ENCODE peak calls at places on chromosomes 6 and 20, in six cellular contexts. One of them, this sample, is unnamed.

GRCh38 chr20:22686097-22686496 is 101.7 kb upstream of the FOXA2 start:
- DNase-seq in right lobe of liver: no peak
- DNase-seq in stomach: peak; percentile 61
- DNase-seq in tibial nerve: peak; percentile 31
- DNase-seq in breast epithelium: no peak
- DNase-seq in transverse colon: peak; percentile 23
- DNase-seq in this sample: peak; percentile 79

GRCh38 chr6:142485256-142485655 is 183.4 kb downstream of the ADGRG6 start:
- DNase-seq in right lobe of liver: no peak
- DNase-seq in breast epithelium: no peak
- DNase-seq in transverse colon: no peak
- DNase-seq in tibial nerve: no peak
- DNase-seq in stomach: no peak
- DNase-seq in this sample: no peak

GRCh38 chr6:121686611-121687023 is 251.2 kb downstream of the GJA1 start:
- DNase-seq in breast epithelium: no peak
- DNase-seq in tibial nerve: no peak
- DNase-seq in right lobe of liver: no peak
- DNase-seq in transverse colon: no peak
- DNase-seq in stomach: no peak
- DNase-seq in this sample: no peak

GRCh38 chr20:1173698-1174097 is 11.1 kb downstream of the TMEM74B start:
- DNase-seq in right lobe of liver: no peak
- DNase-seq in tibial nerve: no peak
- DNase-seq in transverse colon: no peak
- DNase-seq in breast epithelium: no peak
- DNase-seq in stomach: no peak
- DNase-seq in this sample: no peak

GRCh38 chr20:56778765-56779195 is 149.7 kb downstream of the TFAP2C start:
- DNase-seq in breast epithelium: no peak
- DNase-seq in right lobe of liver: peak; percentile 54
- DNase-seq in tibial nerve: no peak
- DNase-seq in transverse colon: no peak
- DNase-seq in stomach: no peak
- DNase-seq in this sample: no peak

GRCh38 chr6:161462148-161462547 is 188.3 kb upstream of the AGPAT4 start:
- DNase-seq in stomach: no peak
- DNase-seq in transverse colon: no peak
- DNase-seq in tibial nerve: no peak
- DNase-seq in breast epithelium: no peak
- DNase-seq in right lobe of liver: no peak
- DNase-seq in this sample: no peak

GRCh38 chr20:50258790-50259483 is 68.3 kb downstream of the CEBPB start:
- DNase-seq in breast epithelium: no peak
- DNase-seq in right lobe of liver: no peak
- DNase-seq in stomach: no peak
- DNase-seq in transverse colon: no peak
- DNase-seq in tibial nerve: no peak
- DNase-seq in this sample: no peak

GRCh38 chr6:138817799-138818198 is 21.9 kb downstream of the ECT2L start:
- DNase-seq in transverse colon: peak; percentile 89
- DNase-seq in stomach: peak; percentile 90
- DNase-seq in tibial nerve: no peak
- DNase-seq in breast epithelium: peak; percentile 94
- DNase-seq in right lobe of liver: no peak
- DNase-seq in this sample: peak; percentile 92

GRCh38 chr6:16346831-16347230 is 108.4 kb downstream of the GMPR start:
- DNase-seq in breast epithelium: no peak
- DNase-seq in tibial nerve: no peak
- DNase-seq in transverse colon: no peak
- DNase-seq in right lobe of liver: no peak
- DNase-seq in stomach: no peak
- DNase-seq in this sample: no peak

GRCh38 chr20:21053002-21053762 is 53.0 kb downstream of the LINC00237 start:
- DNase-seq in tibial nerve: no peak
- DNase-seq in stomach: no peak
- DNase-seq in right lobe of liver: no peak
- DNase-seq in transverse colon: no peak
- DNase-seq in breast epithelium: no peak
- DNase-seq in this sample: no peak

GRCh38 chr6:3471711-3472110 is 14.9 kb upstream of the SLC22A23 start:
- DNase-seq in transverse colon: no peak
- DNase-seq in breast epithelium: no peak
- DNase-seq in tibial nerve: no peak
- DNase-seq in stomach: peak; percentile 39
- DNase-seq in right lobe of liver: no peak
- DNase-seq in this sample: no peak

GRCh38 chr6:10951675-10952282 is 64.9 kb downstream of the SYCP2L start:
- DNase-seq in tibial nerve: no peak
- DNase-seq in stomach: no peak
- DNase-seq in breast epithelium: no peak
- DNase-seq in transverse colon: no peak
- DNase-seq in right lobe of liver: no peak
- DNase-seq in this sample: no peak

GRCh38 chr6:169046483-169047192 is 207.0 kb downstream of the THBS2 start:
- DNase-seq in stomach: no peak
- DNase-seq in tibial nerve: no peak
- DNase-seq in transverse colon: no peak
- DNase-seq in right lobe of liver: no peak
- DNase-seq in breast epithelium: no peak
- DNase-seq in this sample: no peak

GRCh38 chr6:167825759-167826229 is 917 bp upstream of the AFDN start:
- DNase-seq in stomach: peak; percentile 84
- DNase-seq in transverse colon: peak; percentile 85
- DNase-seq in tibial nerve: no peak
- DNase-seq in right lobe of liver: peak; percentile 86
- DNase-seq in breast epithelium: peak; percentile 57
- DNase-seq in this sample: no peak

GRCh38 chr20:8260837-8261241 is 128.8 kb downstream of the PLCB1 start:
- DNase-seq in transverse colon: no peak
- DNase-seq in breast epithelium: no peak
- DNase-seq in tibial nerve: peak; percentile 7
- DNase-seq in right lobe of liver: no peak
- DNase-seq in stomach: no peak
- DNase-seq in this sample: no peak

GRCh38 chr6:75775219-75775618 is 26.2 kb downstream of the MYO6 start:
- DNase-seq in tibial nerve: no peak
- DNase-seq in transverse colon: no peak
- DNase-seq in right lobe of liver: no peak
- DNase-seq in stomach: no peak
- DNase-seq in breast epithelium: no peak
- DNase-seq in this sample: no peak

GRCh38 chr6:14086701-14087100 is 30.9 kb upstream of the CD83 start:
- DNase-seq in right lobe of liver: no peak
- DNase-seq in breast epithelium: no peak
- DNase-seq in tibial nerve: no peak
- DNase-seq in transverse colon: no peak
- DNase-seq in stomach: no peak
- DNase-seq in this sample: no peak

GRCh38 chr20:32129863-32130262 is 20.3 kb downstream of the TM9SF4 start:
- DNase-seq in tibial nerve: no peak
- DNase-seq in breast epithelium: no peak
- DNase-seq in transverse colon: no peak
- DNase-seq in right lobe of liver: no peak
- DNase-seq in stomach: no peak
- DNase-seq in this sample: no peak

GRCh38 chr6:71394001-71394432 is 105.4 kb downstream of the OGFRL1 start:
- DNase-seq in right lobe of liver: no peak
- DNase-seq in stomach: no peak
- DNase-seq in tibial nerve: no peak
- DNase-seq in breast epithelium: no peak
- DNase-seq in transverse colon: no peak
- DNase-seq in this sample: no peak

GRCh38 chr6:79984261-79984660 is 20.2 kb upstream of the TTK start:
- DNase-seq in stomach: no peak
- DNase-seq in breast epithelium: no peak
- DNase-seq in tibial nerve: no peak
- DNase-seq in transverse colon: peak; percentile 11
- DNase-seq in right lobe of liver: no peak
- DNase-seq in this sample: no peak

GRCh38 chr6:152745509-152746171 is 5.0 kb upstream of the VIP start:
- DNase-seq in stomach: no peak
- DNase-seq in tibial nerve: no peak
- DNase-seq in breast epithelium: no peak
- DNase-seq in transverse colon: no peak
- DNase-seq in right lobe of liver: no peak
- DNase-seq in this sample: no peak

GRCh38 chr6:106897580-106897979 is 76.9 kb downstream of the CD24 start:
- DNase-seq in right lobe of liver: no peak
- DNase-seq in tibial nerve: no peak
- DNase-seq in transverse colon: no peak
- DNase-seq in stomach: no peak
- DNase-seq in breast epithelium: no peak
- DNase-seq in this sample: no peak

GRCh38 chr6:84028350-84028749 is 5.2 kb upstream of the MRAP2 start:
- DNase-seq in transverse colon: no peak
- DNase-seq in stomach: no peak
- DNase-seq in breast epithelium: no peak
- DNase-seq in tibial nerve: no peak
- DNase-seq in right lobe of liver: no peak
- DNase-seq in this sample: no peak

GRCh38 chr6:41801380-41801779 is 13.9 kb downstream of the TOMM6 start:
- DNase-seq in right lobe of liver: no peak
- DNase-seq in tibial nerve: no peak
- DNase-seq in breast epithelium: no peak
- DNase-seq in transverse colon: no peak
- DNase-seq in stomach: no peak
- DNase-seq in this sample: no peak

GRCh38 chr20:56871691-56872090 is 242.6 kb downstream of the TFAP2C start:
- DNase-seq in stomach: no peak
- DNase-seq in tibial nerve: no peak
- DNase-seq in right lobe of liver: no peak
- DNase-seq in transverse colon: no peak
- DNase-seq in breast epithelium: no peak
- DNase-seq in this sample: no peak

GRCh38 chr6:117195728-117196127 is 69.6 kb upstream of the VGLL2 start:
- DNase-seq in transverse colon: no peak
- DNase-seq in breast epithelium: no peak
- DNase-seq in right lobe of liver: no peak
- DNase-seq in stomach: no peak
- DNase-seq in tibial nerve: no peak
- DNase-seq in this sample: no peak

GRCh38 chr6:110738899-110739365 is 76.3 kb downstream of the CDK19 start:
- DNase-seq in breast epithelium: no peak
- DNase-seq in tibial nerve: peak; percentile 48
- DNase-seq in stomach: no peak
- DNase-seq in right lobe of liver: peak; percentile 77
- DNase-seq in transverse colon: no peak
- DNase-seq in this sample: no peak
- TF ChIP-seq CTCF in breast epithelium: no peak
- TF ChIP-seq CTCF in tibial nerve: no peak
- TF ChIP-seq CTCF in stomach: no peak
- TF ChIP-seq CTCF in right lobe of liver: no peak
- TF ChIP-seq CTCF in transverse colon: no peak
- TF ChIP-seq CTCF in this sample: no peak

DNA sequence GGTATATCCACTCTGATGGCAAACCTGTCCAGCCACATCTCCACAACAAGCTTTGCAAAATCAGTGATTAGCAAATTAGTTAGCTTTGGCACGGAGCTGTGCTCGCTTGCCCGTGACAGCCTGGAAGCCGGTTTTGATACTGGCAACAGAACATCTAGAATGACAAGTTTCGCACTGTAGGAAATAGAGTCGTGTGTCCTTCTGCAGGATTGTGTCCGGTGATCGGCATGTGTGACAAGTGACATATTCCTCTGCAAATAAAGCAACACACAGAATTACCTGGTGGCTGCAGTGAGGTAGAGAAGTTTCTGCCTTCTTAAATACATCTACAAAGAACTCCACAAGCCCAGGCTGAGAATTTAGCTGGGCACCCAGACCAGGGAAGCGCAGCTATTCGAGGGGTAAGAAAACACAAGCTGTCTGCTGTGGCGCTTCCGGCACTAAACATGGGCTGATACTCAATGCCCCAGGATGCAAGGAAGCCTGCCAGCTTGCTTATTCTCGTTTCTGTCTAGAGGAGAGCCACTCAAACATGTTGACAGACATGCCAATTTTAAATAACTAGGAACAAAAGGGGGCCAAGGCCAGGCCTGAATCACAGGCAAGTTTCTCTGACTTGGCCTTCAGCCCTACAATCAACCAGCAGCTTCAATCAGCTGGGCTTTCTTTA is 22.3 kb downstream of the EIF2S2 start:
- DNase-seq in right lobe of liver: no peak
- DNase-seq in stomach: peak; percentile 43
- DNase-seq in transverse colon: no peak
- DNase-seq in tibial nerve: no peak
- DNase-seq in breast epithelium: no peak
- DNase-seq in this sample: no peak
- TF ChIP-seq POLR2A in right lobe of liver: no peak
- TF ChIP-seq POLR2A in stomach: no peak
- TF ChIP-seq POLR2A in transverse colon: no peak
- TF ChIP-seq POLR2A in tibial nerve: no peak
- TF ChIP-seq POLR2A in breast epithelium: no peak
- TF ChIP-seq POLR2A in this sample: no peak

GRCh38 chr6:148999921-149000589 is 253.2 kb downstream of the UST start:
- DNase-seq in stomach: peak; percentile 38
- DNase-seq in transverse colon: peak; percentile 26
- DNase-seq in breast epithelium: peak; percentile 44
- DNase-seq in right lobe of liver: peak; percentile 50
- DNase-seq in tibial nerve: peak; percentile 39
- DNase-seq in this sample: no peak

GRCh38 chr6:148996815-148997214 is 250.0 kb downstream of the UST start:
- DNase-seq in tibial nerve: no peak
- DNase-seq in transverse colon: no peak
- DNase-seq in breast epithelium: no peak
- DNase-seq in stomach: no peak
- DNase-seq in right lobe of liver: no peak
- DNase-seq in this sample: no peak

GRCh38 chr6:148997863-148998262 is 251.0 kb downstream of the UST start:
- DNase-seq in right lobe of liver: no peak
- DNase-seq in tibial nerve: no peak
- DNase-seq in stomach: no peak
- DNase-seq in transverse colon: no peak
- DNase-seq in breast epithelium: no peak
- DNase-seq in this sample: no peak

GRCh38 chr6:148999501-148999900 is 252.7 kb downstream of the UST start:
- DNase-seq in tibial nerve: no peak
- DNase-seq in stomach: no peak
- DNase-seq in breast epithelium: no peak
- DNase-seq in transverse colon: no peak
- DNase-seq in right lobe of liver: no peak
- DNase-seq in this sample: no peak

DNA sequence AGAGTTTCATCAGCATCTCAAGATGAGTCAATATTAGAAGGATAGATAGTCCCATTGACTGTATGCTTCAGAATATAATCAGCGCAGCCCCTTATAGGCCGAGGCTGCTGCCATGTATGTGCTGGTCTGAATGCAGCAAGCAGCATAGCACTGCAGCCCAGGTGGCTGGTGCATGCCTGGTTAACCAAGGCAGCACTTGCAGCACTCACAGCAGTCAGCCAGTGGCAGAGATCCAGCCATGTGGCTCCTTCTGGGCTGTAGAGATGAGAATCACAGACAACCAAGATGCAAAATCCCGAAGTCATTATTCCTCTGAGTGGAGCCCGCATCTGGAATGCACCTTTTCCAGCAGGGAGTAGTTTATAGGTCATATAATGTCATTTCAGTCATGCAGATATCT is 251.9 kb downstream of the UST start:
- DNase-seq in transverse colon: no peak
- DNase-seq in tibial nerve: no peak
- DNase-seq in stomach: no peak
- DNase-seq in right lobe of liver: no peak
- DNase-seq in breast epithelium: no peak
- DNase-seq in this sample: no peak
- H3K27ac ChIP-seq in transverse colon: no peak overlapping the region
- H3K27ac ChIP-seq in tibial nerve: no peak overlapping the region
- H3K27ac ChIP-seq in stomach: no peak overlapping the region
- H3K27ac ChIP-seq in right lobe of liver: no peak overlapping the region
- H3K27ac ChIP-seq in breast epithelium: peak overlapping the region; percentile 50
- H3K27ac ChIP-seq in this sample: peak overlapping the region; percentile 16

GRCh38 chr6:165049362-165049761 is 260.0 kb downstream of the C6orf118 start:
- DNase-seq in breast epithelium: no peak
- DNase-seq in tibial nerve: peak; percentile 11
- DNase-seq in stomach: no peak
- DNase-seq in right lobe of liver: peak; percentile 79
- DNase-seq in transverse colon: no peak
- DNase-seq in this sample: no peak
- TF ChIP-seq CTCF in breast epithelium: no peak
- TF ChIP-seq CTCF in tibial nerve: peak; percentile 36
- TF ChIP-seq CTCF in stomach: no peak
- TF ChIP-seq CTCF in right lobe of liver: peak; percentile 77
- TF ChIP-seq CTCF in transverse colon: no peak
- TF ChIP-seq CTCF in this sample: no peak